ENCODE peak calls at places on chromosomes 11 and 22, in ten cellular contexts. D is neural progenitor cell, P is IMR-90, A is prostate gland, Q is HCT116, H is adrenal gland, F is AG04450, C is cardiac muscle cell, B is kidney, V is transverse colon. Y is an unnamed sample. For H3K9me3, the result is how much of the 10 kb centered on the place peaks cover.

GRCh38 chr22:41240377-41241132 is at the start of gene CHADL:
- DNase-seq in P (no peak), A (peak), C (no peak), Q (no peak), H (peak), D (peak), B (no peak), F (no peak), V (no peak), Y (no peak)

GRCh38 chr11:47394322-47395224 is 13.8 kb upstream of the SLC39A13 start:
- DNase-seq in C (peak), F (no peak), B (peak), D (peak), P (peak), H (peak), Q (no peak), V (peak), A (no peak), Y (peak)

GRCh38 chr11:87859583-87859982 is 315.7 kb downstream of the RAB38 start:
- DNase-seq in Q (no peak), A (no peak), C (no peak), D (no peak), P (no peak), H (no peak), B (no peak), F (no peak), V (no peak), Y (no peak)

GRCh38 chr11:69377029-69377952 is 83.3 kb downstream of the MYEOV start:
- DNase-seq in B (peak), D (no peak), F (no peak), Q (no peak), H (no peak), C (no peak), V (no peak), P (no peak), A (peak), Y (no peak)

GRCh38 chr11:1570896-1571759 is 943 bp downstream of the DUSP8 start:
- DNase-seq in D (peak), F (no peak), V (no peak), H (peak), C (no peak), Q (no peak), B (peak), P (no peak), A (no peak), Y (peak)

GRCh38 chr22:39458443-39459083 is 1.8 kb downstream of the MGAT3 start:
- DNase-seq in B (no peak), A (no peak), V (no peak), F (no peak), P (no peak), H (no peak), D (no peak), Q (no peak), C (no peak), Y (no peak)

GRCh38 chr11:40185793-40186192 is 1273.7 kb downstream of the LRRC4C start:
- DNase-seq in A (no peak), D (peak), V (no peak), Q (no peak), H (no peak), P (no peak), C (no peak), B (no peak), F (no peak), Y (no peak)

GRCh38 chr11:10975287-10975721 is 117.5 kb upstream of the ZBED5 start:
- DNase-seq in F (no peak), A (no peak), H (no peak), P (no peak), C (no peak), D (no peak), B (no peak), Q (no peak), V (no peak), Y (no peak)

GRCh38 chr11:35802672-35803071 is 140.1 kb downstream of the TRIM44 start:
- DNase-seq in V (no peak), A (no peak), D (no peak), F (no peak), Q (no peak), P (no peak), B (no peak), C (no peak), H (no peak), Y (no peak)

GRCh38 chr11:94563176-94563847 is 3.9 kb upstream of the PIWIL4 start:
- DNase-seq in B (no peak), A (no peak), C (peak), H (no peak), F (peak), V (no peak), D (no peak), Q (no peak), P (peak), Y (no peak)

GRCh38 chr11:19677380-19678080 is 35.1 kb upstream of the NAV2 start:
- DNase-seq in H (no peak), P (no peak), D (no peak), V (no peak), A (no peak), F (no peak), Q (no peak), C (peak), B (no peak), Y (no peak)

GRCh38 chr11:121451982-121452608 is at the start of gene SORL1:
- DNase-seq in Q (no peak), A (peak), F (no peak), B (peak), V (peak), H (peak), D (peak), P (peak), C (peak), Y (peak)

GRCh38 chr11:9313648-9314290 is 624 bp downstream of the TMEM41B start:
- DNase-seq in D (peak), V (peak), B (no peak), Q (no peak), H (no peak), P (peak), C (peak), A (peak), F (no peak), Y (no peak)

GRCh38 chr22:30305519-30305905 is 16.2 kb upstream of the CASTOR1 start:
- DNase-seq in D (no peak), B (peak), A (no peak), F (no peak), C (peak), H (peak), P (no peak), V (peak), Q (no peak), Y (peak)

GRCh38 chr11:33266418-33267215 is 9.4 kb downstream of the HIPK3 start:
- DNase-seq in P (peak), D (no peak), C (peak), A (no peak), F (no peak), Q (no peak), H (peak), V (no peak), B (peak), Y (no peak)

DNA sequence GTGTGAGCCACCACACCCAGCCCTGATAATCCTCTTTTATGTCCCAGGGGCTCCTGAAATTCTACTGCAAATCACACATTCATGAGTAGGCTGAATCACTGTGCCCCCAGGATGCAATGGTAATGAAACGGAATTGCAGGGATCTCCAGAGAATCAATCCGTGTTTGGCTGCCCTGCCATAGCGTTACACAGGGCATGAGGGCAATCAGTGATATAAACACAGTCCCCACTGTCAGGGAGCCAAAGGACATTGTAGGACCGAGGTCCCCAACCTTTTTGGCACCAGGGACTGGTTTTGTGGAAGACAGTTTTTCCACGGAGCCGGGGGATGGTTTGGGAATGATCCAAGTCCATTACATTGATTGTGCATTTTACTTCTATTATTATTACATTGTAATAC is 9.0 kb upstream of the PLA2G6 start:
- DNase-seq in B (no peak), Q (no peak), A (no peak), F (no peak), V (no peak), P (no peak), H (no peak), D (no peak), C (no peak), Y (no peak)
- H3K4me3 ChIP-seq in B (no peak), Q (no peak), A (no peak), F (no peak), V (no peak), P (no peak), H (no peak), D (no peak), C (no peak), Y (no peak)

GRCh38 chr11:3359092-3359824 is 19.7 kb downstream of the ZNF195 start:
- DNase-seq in Q (no peak), B (no peak), F (no peak), V (no peak), H (no peak), C (no peak), D (no peak), A (no peak), P (no peak), Y (no peak)

GRCh38 chr11:3353066-3353465 is 25.9 kb downstream of the ZNF195 start:
- DNase-seq in C (no peak), H (no peak), F (no peak), B (no peak), V (no peak), D (no peak), P (no peak), A (no peak), Q (no peak), Y (no peak)

GRCh38 chr11:3356858-3357257 is 22.1 kb downstream of the ZNF195 start:
- DNase-seq in P (no peak), V (no peak), Q (no peak), A (no peak), C (no peak), F (no peak), D (no peak), B (no peak), H (no peak), Y (no peak)

GRCh38 chr11:3357994-3358676 is 20.8 kb downstream of the ZNF195 start:
- DNase-seq in C (no peak), P (no peak), D (no peak), H (no peak), B (no peak), F (no peak), Q (no peak), V (no peak), A (no peak), Y (peak)

DNA sequence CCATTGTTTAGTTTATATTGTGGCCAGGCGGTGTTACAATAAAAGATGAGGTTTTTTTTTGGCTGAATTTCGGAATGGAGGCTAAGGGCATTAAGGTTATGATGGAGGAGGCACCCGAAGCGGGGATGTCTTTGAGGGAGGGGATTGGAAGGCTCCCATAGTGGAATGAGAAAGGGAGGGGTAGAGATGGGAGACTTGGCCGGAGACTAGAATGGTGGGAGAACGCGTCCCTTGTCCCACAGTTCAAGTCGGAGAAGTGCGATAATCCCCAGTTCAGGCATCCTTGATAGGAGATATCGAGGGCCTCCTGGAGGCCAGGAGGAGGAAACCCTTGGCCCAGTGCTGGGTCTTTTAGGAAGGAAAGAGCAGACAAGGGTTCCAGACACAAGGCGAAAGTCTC is 21.6 kb downstream of the ZNF195 start:
- DNase-seq in Q (no peak), B (no peak), D (no peak), P (no peak), H (no peak), C (no peak), V (no peak), F (no peak), A (no peak), Y (no peak)
- H3K9me3 ChIP-seq in Q (half or more), B (under half), D (under half), P (half or more), H (under half), C (under half), V (half or more), F (half or more), A (under half), Y (half or more)

DNA sequence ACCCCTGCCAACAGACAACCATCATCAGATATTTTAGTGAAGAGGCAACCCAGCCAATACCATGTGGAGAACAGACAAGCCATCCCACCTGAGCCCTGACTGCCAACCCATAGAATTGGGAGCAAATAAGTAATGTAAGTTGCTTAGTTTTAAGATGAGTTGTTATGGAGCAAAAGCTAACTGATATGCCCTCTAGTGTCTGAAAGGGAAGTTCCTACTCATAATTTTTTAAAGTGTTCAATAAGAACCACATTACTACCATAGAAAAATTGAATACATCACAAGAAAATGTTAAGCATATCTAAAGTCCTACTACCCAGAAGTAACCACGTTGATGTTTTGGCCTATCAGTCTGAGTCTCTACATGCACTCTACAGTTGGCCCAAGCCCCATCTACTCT is 50.8 kb upstream of the SLC36A4 start:
- DNase-seq in C (peak), D (no peak), B (no peak), A (no peak), V (no peak), H (no peak), P (peak), Q (peak), F (no peak), Y (no peak)
- TF ChIP-seq CTCF in C (peak), D (peak), B (no peak), A (no peak), V (peak), H (no peak), P (peak), Q (peak), F (peak), Y (peak)

DNA sequence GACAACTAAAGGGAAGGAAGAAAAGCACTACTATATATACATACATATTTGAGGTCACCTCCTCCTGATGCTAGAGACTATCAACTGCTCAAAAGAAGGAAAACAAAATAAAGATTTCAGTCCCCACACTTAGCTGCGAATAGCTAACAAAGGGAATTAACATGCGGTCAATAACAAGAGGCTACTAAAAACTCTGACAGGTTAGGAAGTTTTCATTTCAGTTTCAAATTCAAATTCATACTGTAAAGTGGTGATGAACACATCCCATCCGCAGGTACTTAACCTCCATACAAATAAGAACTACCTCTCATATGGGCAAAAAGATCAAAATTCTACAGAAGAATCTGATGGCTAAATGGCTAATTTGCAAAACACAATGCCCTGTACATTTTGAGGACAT is 2.6 kb downstream of the NAP1L4 start:
- DNase-seq in H (no peak), Q (no peak), V (no peak), A (no peak), C (no peak), F (no peak), B (no peak), P (no peak), D (no peak), Y (no peak)
- H3K4me3 ChIP-seq in H (no peak), Q (no peak), V (no peak), A (no peak), C (peak), F (peak), B (peak), P (no peak), D (peak), Y (peak)

GRCh38 chr22:47444746-47445065 is 682.3 kb downstream of the TBC1D22A start:
- DNase-seq in Q (no peak), H (no peak), C (no peak), B (no peak), D (no peak), P (no peak), A (no peak), V (no peak), F (no peak), Y (no peak)
- H3K9me3 ChIP-seq in Q (under half), H (under half), C (under half), B (under half), D (under half), P (half or more), A (under half), V (under half), F (half or more), Y (under half)

GRCh38 chr11:15074206-15075161 is 1.1 kb downstream of the CALCB start:
- DNase-seq in B (peak), V (peak), C (peak), H (peak), Q (peak), F (peak), D (peak), P (peak), A (peak), Y (peak)

GRCh38 chr11:15072551-15073143 is 746 bp upstream of the CALCB start:
- DNase-seq in P (no peak), D (no peak), Q (no peak), H (no peak), B (peak), F (no peak), C (no peak), A (no peak), V (no peak), Y (no peak)

GRCh38 chr11:15071556-15072255 is 1.7 kb upstream of the CALCB start:
- DNase-seq in A (no peak), H (no peak), F (no peak), P (no peak), Q (no peak), B (peak), D (no peak), V (no peak), C (no peak), Y (no peak)

GRCh38 chr11:15073361-15074205 is at the start of gene CALCB:
- DNase-seq in B (peak), Q (no peak), A (no peak), P (peak), C (peak), F (no peak), D (peak), H (no peak), V (no peak), Y (no peak)

GRCh38 chr11:15075162-15075526 is 1.8 kb downstream of the CALCB start:
- DNase-seq in B (no peak), Q (no peak), H (no peak), A (no peak), V (no peak), F (no peak), P (no peak), C (no peak), D (no peak), Y (no peak)
- TF ChIP-seq CTCF in B (no peak), Q (no peak), H (no peak), A (no peak), V (no peak), F (no peak), P (no peak), C (no peak), D (no peak), Y (no peak)

DNA sequence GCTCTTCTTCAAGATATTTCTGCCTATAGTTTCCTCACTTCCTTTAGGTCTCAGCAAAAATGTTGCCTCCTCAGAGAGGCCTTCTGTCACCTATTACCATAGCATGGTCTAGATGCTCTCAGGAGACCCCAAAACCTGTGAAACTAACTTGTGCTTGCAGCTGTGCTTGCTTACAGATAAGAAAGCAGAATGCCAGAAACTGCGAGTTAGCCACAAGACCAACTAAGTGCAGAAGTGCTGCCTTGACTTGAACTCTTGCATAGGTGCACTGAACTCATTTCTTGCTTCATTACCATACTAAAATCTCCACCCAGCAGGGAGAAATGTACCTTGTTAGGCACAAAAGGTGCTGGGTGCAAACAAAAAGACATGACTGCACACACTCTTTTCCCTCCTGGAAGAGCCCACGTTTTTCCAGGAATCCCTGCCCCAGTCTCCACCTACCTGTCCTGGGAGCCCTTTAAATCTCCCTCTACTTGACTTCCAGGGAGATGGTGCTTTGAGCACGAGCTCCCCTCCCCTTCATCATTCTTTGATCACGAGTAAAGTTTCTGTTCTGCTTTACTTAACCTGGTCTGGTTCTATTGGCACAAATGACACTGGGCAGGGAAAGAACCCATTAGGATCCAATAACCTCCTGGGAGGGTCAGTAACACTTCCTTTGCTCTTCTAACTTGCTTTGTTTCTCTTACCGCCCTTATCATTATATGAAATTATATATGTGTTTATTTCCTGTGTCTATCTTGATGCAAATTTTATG is 137.7 kb upstream of the DDI1 start:
- DNase-seq in F (no peak), V (no peak), D (no peak), Q (no peak), H (no peak), P (no peak), A (no peak), B (no peak), C (no peak), Y (no peak)
- H3K4me3 ChIP-seq in F (no peak), V (no peak), D (no peak), Q (no peak), H (no peak), P (no peak), A (no peak), B (no peak), C (no peak), Y (no peak)

GRCh38 chr11:125551835-125552342 is 17.4 kb upstream of the EI24 start:
- DNase-seq in D (no peak), V (no peak), Q (no peak), P (no peak), A (no peak), H (no peak), F (no peak), B (no peak), C (no peak), Y (no peak)
- H3K9me3 ChIP-seq in D (under half), V (under half), Q (under half), P (under half), A (under half), H (under half), F (under half), B (under half), C (under half), Y (under half)